ENCODE peak calls at places on chromosomes 3 and 15, in four cellular contexts. One of them, this sample, is unnamed.

GRCh38 chr3:136305879-136306278 is 55.7 kb downstream of the PCCB start:
- DNase-seq in stomach: no peak
- DNase-seq in Panc1: peak
- DNase-seq in foreskin fibroblast: no peak
- DNase-seq in this sample: no peak

GRCh38 chr3:129934234-129935123 is 40.0 kb upstream of the TRH start:
- DNase-seq in foreskin fibroblast: peak
- DNase-seq in Panc1: peak
- DNase-seq in stomach: no peak
- DNase-seq in this sample: no peak

GRCh38 chr3:46970391-46971091 is 6.0 kb downstream of the CCDC12 start:
- DNase-seq in Panc1: no peak
- DNase-seq in stomach: peak
- DNase-seq in foreskin fibroblast: peak
- DNase-seq in this sample: no peak

GRCh38 chr15:92277776-92278175 is 115.9 kb upstream of the ST8SIA2 start:
- DNase-seq in Panc1: no peak
- DNase-seq in foreskin fibroblast: no peak
- DNase-seq in stomach: no peak
- DNase-seq in this sample: peak

GRCh38 chr3:113136071-113136470 is 75.3 kb upstream of the BOC start:
- DNase-seq in stomach: no peak
- DNase-seq in foreskin fibroblast: peak
- DNase-seq in Panc1: peak
- DNase-seq in this sample: no peak

GRCh38 chr15:63200464-63201242 is 11.2 kb downstream of the RAB8B start:
- DNase-seq in stomach: no peak
- DNase-seq in Panc1: no peak
- DNase-seq in foreskin fibroblast: no peak
- DNase-seq in this sample: no peak

GRCh38 chr15:63968122-63968524 is 78.2 kb downstream of the DAPK2 start:
- DNase-seq in Panc1: no peak
- DNase-seq in foreskin fibroblast: no peak
- DNase-seq in stomach: no peak
- DNase-seq in this sample: no peak

GRCh38 chr3:13416002-13416793 is 3.9 kb downstream of the NUP210 start:
- DNase-seq in stomach: no peak
- DNase-seq in Panc1: no peak
- DNase-seq in foreskin fibroblast: no peak
- DNase-seq in this sample: no peak

GRCh38 chr3:138112362-138112761 is 3.0 kb downstream of the DZIP1L start:
- DNase-seq in Panc1: no peak
- DNase-seq in foreskin fibroblast: peak
- DNase-seq in stomach: no peak
- DNase-seq in this sample: no peak

GRCh38 chr3:148147896-148148295 is 549.8 kb upstream of the AGTR1 start:
- DNase-seq in stomach: no peak
- DNase-seq in Panc1: no peak
- DNase-seq in foreskin fibroblast: peak
- DNase-seq in this sample: no peak

GRCh38 chr15:64865998-64866520 is 24.3 kb downstream of the PLEKHO2 start:
- DNase-seq in Panc1: no peak
- DNase-seq in stomach: no peak
- DNase-seq in foreskin fibroblast: peak
- DNase-seq in this sample: no peak

GRCh38 chr3:44920081-44920480 is 45.7 kb downstream of the TGM4 start:
- DNase-seq in foreskin fibroblast: no peak
- DNase-seq in stomach: no peak
- DNase-seq in Panc1: no peak
- DNase-seq in this sample: no peak

GRCh38 chr3:60912876-60913275 is 338.4 kb downstream of the FHIT start:
- DNase-seq in Panc1: no peak
- DNase-seq in foreskin fibroblast: no peak
- DNase-seq in stomach: no peak
- DNase-seq in this sample: no peak

GRCh38 chr3:193014961-193015360 is 97.3 kb upstream of the MB21D2 start:
- DNase-seq in Panc1: no peak
- DNase-seq in stomach: no peak
- DNase-seq in foreskin fibroblast: no peak
- DNase-seq in this sample: no peak

GRCh38 chr3:62284442-62284841 is 88.9 kb downstream of the FEZF2 start:
- DNase-seq in Panc1: no peak
- DNase-seq in foreskin fibroblast: no peak
- DNase-seq in stomach: no peak
- DNase-seq in this sample: no peak

GRCh38 chr3:117761992-117762944 is 1052.7 kb downstream of the TUSC7 start:
- DNase-seq in foreskin fibroblast: no peak
- DNase-seq in Panc1: no peak
- DNase-seq in stomach: no peak
- DNase-seq in this sample: no peak

GRCh38 chr3:142270407-142270806 is 45.0 kb upstream of the GK5 start:
- DNase-seq in stomach: no peak
- DNase-seq in foreskin fibroblast: no peak
- DNase-seq in Panc1: no peak
- DNase-seq in this sample: no peak

GRCh38 chr3:53581671-53582070 is 87.3 kb downstream of the CACNA1D start:
- DNase-seq in Panc1: no peak
- DNase-seq in stomach: no peak
- DNase-seq in foreskin fibroblast: no peak
- DNase-seq in this sample: no peak

GRCh38 chr15:47349179-47349578 is 368.1 kb upstream of the SEMA6D start:
- DNase-seq in stomach: no peak
- DNase-seq in foreskin fibroblast: no peak
- DNase-seq in Panc1: no peak
- DNase-seq in this sample: no peak

GRCh38 chr3:45008117-45008516 is 18.0 kb upstream of the CLEC3B start:
- DNase-seq in foreskin fibroblast: peak
- DNase-seq in Panc1: no peak
- DNase-seq in stomach: no peak
- DNase-seq in this sample: no peak

GRCh38 chr15:64747578-64747977 is 27.8 kb downstream of the RBPMS2 start:
- DNase-seq in foreskin fibroblast: no peak
- DNase-seq in stomach: no peak
- DNase-seq in Panc1: no peak
- DNase-seq in this sample: no peak

GRCh38 chr3:49182682-49183081 is 11.3 kb downstream of the KLHDC8B start:
- DNase-seq in Panc1: no peak
- DNase-seq in foreskin fibroblast: no peak
- DNase-seq in stomach: no peak
- DNase-seq in this sample: no peak

GRCh38 chr3:133943639-133944131 is 48.0 kb upstream of the RAB6B start:
- DNase-seq in foreskin fibroblast: peak
- DNase-seq in stomach: peak
- DNase-seq in Panc1: peak
- DNase-seq in this sample: no peak

GRCh38 chr3:47678446-47679338 is 100.0 kb upstream of the CSPG5 start:
- DNase-seq in foreskin fibroblast: no peak
- DNase-seq in Panc1: no peak
- DNase-seq in stomach: no peak
- DNase-seq in this sample: no peak

GRCh38 chr3:157789162-157789561 is 285.9 kb upstream of the VEPH1 start:
- DNase-seq in foreskin fibroblast: no peak
- DNase-seq in Panc1: no peak
- DNase-seq in stomach: no peak
- DNase-seq in this sample: no peak

GRCh38 chr3:156240642-156241041 is 120.3 kb downstream of the KCNAB1 start:
- DNase-seq in Panc1: no peak
- DNase-seq in stomach: no peak
- DNase-seq in foreskin fibroblast: no peak
- DNase-seq in this sample: no peak

GRCh38 chr3:111684640-111685039 is 89.5 kb upstream of the ZBED2 start:
- DNase-seq in stomach: no peak
- DNase-seq in Panc1: no peak
- DNase-seq in foreskin fibroblast: no peak
- DNase-seq in this sample: no peak

GRCh38 chr3:43288366-43288765 is 2.0 kb downstream of the SNRK start:
- DNase-seq in Panc1: no peak
- DNase-seq in foreskin fibroblast: no peak
- DNase-seq in stomach: no peak
- DNase-seq in this sample: peak

GRCh38 chr15:70584441-70584837 is 178.9 kb downstream of the UACA start:
- DNase-seq in foreskin fibroblast: no peak
- DNase-seq in Panc1: no peak
- DNase-seq in stomach: peak
- DNase-seq in this sample: no peak

GRCh38 chr3:14490831-14491230 is 49.3 kb downstream of the GRIP2 start:
- DNase-seq in Panc1: no peak
- DNase-seq in stomach: no peak
- DNase-seq in foreskin fibroblast: no peak
- DNase-seq in this sample: no peak

GRCh38 chr3:54853573-54854404 is 74.1 kb downstream of the LRTM1 start:
- DNase-seq in Panc1: no peak
- DNase-seq in stomach: peak
- DNase-seq in foreskin fibroblast: peak
- DNase-seq in this sample: no peak

GRCh38 chr3:119562307-119562961 is 3.0 kb upstream of the CD80 start:
- DNase-seq in stomach: no peak
- DNase-seq in Panc1: no peak
- DNase-seq in foreskin fibroblast: no peak
- DNase-seq in this sample: peak

GRCh38 chr3:108099679-108100428 is 9.0 kb upstream of the CD47 start:
- DNase-seq in foreskin fibroblast: no peak
- DNase-seq in stomach: no peak
- DNase-seq in Panc1: no peak
- DNase-seq in this sample: peak

GRCh38 chr3:35505181-35505580 is 134.1 kb upstream of the ARPP21 start:
- DNase-seq in Panc1: no peak
- DNase-seq in foreskin fibroblast: no peak
- DNase-seq in stomach: peak
- DNase-seq in this sample: no peak

GRCh38 chr15:74977599-74977998 is 17.8 kb upstream of the SCAMP5 start:
- DNase-seq in Panc1: no peak
- DNase-seq in foreskin fibroblast: no peak
- DNase-seq in stomach: no peak
- DNase-seq in this sample: no peak

GRCh38 chr15:55917881-55918296 is 75.5 kb downstream of the NEDD4 start:
- DNase-seq in foreskin fibroblast: peak
- DNase-seq in stomach: peak
- DNase-seq in Panc1: peak
- DNase-seq in this sample: no peak

DNA sequence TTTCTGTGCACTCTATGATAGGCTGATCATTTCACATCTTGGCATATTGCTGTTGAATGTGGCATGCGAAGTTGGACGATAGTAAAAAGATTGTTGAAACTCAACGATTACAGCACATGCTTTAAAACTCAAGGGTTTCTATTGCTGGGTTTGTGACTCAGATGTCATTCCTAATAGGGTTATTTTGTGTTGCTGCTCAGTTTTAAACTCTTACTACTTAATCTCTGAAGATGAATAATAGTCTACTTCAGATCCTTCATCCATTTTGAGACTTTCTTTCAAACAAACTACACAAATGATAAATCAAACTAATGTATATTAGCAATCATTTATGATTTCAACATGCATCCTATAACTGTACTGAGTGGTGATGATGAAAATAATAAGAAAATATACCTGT is 71.3 kb upstream of the MBNL1 start:
- DNase-seq in Panc1: no peak
- DNase-seq in foreskin fibroblast: no peak
- DNase-seq in stomach: no peak
- DNase-seq in this sample: no peak
- H3K4me3 ChIP-seq in Panc1: no peak
- H3K4me3 ChIP-seq in foreskin fibroblast: no peak
- H3K4me3 ChIP-seq in stomach: no peak
- H3K4me3 ChIP-seq in this sample: peak

GRCh38 chr3:84439476-84439875 is 519.3 kb upstream of the CADM2 start:
- DNase-seq in foreskin fibroblast: no peak
- DNase-seq in Panc1: no peak
- DNase-seq in stomach: no peak
- DNase-seq in this sample: no peak

GRCh38 chr3:84444726-84445521 is 513.9 kb upstream of the CADM2 start:
- DNase-seq in foreskin fibroblast: no peak
- DNase-seq in stomach: no peak
- DNase-seq in Panc1: no peak
- DNase-seq in this sample: no peak

DNA sequence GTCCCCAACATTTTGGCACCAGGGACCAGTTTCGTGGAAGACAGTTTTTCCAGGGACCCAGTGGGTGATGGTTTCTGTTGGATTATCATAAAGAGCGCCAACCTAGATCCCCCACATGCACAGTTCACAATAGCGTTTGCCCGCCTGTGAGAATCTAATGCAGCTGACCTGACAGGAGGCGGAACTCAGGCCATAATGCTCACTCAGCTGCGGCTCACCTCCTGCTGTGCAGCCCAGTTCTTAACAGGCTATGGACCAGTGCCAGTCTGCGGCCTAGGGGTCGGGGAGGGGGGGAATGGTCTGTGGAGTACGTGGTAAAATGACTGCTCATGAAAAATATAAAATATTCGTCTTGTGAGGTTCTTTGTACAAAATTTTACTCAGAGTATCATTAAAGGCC is 518.5 kb upstream of the CADM2 start:
- DNase-seq in Panc1: no peak
- DNase-seq in stomach: no peak
- DNase-seq in foreskin fibroblast: no peak
- DNase-seq in this sample: no peak
- TF ChIP-seq CTCF in Panc1: no peak
- TF ChIP-seq CTCF in stomach: no peak
- TF ChIP-seq CTCF in foreskin fibroblast: no peak
- TF ChIP-seq CTCF in this sample: no peak

GRCh38 chr3:51712511-51712931 is 5.7 kb downstream of the GRM2 start:
- DNase-seq in foreskin fibroblast: no peak
- DNase-seq in stomach: peak
- DNase-seq in Panc1: no peak
- DNase-seq in this sample: no peak

GRCh38 chr3:51712963-51713362 is 6.1 kb downstream of the GRM2 start:
- DNase-seq in Panc1: no peak
- DNase-seq in stomach: no peak
- DNase-seq in foreskin fibroblast: no peak
- DNase-seq in this sample: no peak

GRCh38 chr3:51712020-51712385 is 5.1 kb downstream of the GRM2 start:
- DNase-seq in Panc1: no peak
- DNase-seq in foreskin fibroblast: no peak
- DNase-seq in stomach: peak
- DNase-seq in this sample: no peak

GRCh38 chr3:51710631-51711351 is 3.9 kb downstream of the GRM2 start:
- DNase-seq in foreskin fibroblast: no peak
- DNase-seq in Panc1: no peak
- DNase-seq in stomach: peak
- DNase-seq in this sample: no peak

GRCh38 chr3:51711352-51712019 is 4.6 kb downstream of the GRM2 start:
- DNase-seq in stomach: peak
- DNase-seq in foreskin fibroblast: no peak
- DNase-seq in Panc1: no peak
- DNase-seq in this sample: no peak
- H3K4me3 ChIP-seq in stomach: no peak
- H3K4me3 ChIP-seq in foreskin fibroblast: no peak
- H3K4me3 ChIP-seq in Panc1: no peak
- H3K4me3 ChIP-seq in this sample: no peak

DNA sequence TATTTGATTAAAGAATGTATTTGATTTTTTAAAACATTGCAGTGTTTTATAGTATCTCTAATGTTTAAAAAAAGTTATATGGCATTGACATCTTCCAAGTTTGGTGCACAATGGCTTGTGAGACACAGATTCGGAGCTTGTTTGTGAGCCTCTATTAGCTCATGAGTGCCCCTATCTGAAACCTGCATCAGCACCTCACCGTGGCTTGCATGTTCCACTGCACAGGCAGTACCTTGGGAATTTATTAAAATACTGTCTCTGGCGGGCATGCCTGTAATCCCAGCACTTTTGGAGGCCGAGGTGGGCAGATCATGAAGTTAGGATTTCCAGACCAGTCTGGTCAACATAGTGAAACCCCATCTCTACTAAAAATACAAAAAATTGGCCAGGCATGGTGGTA is 6.8 kb upstream of the RTP2 start:
- DNase-seq in foreskin fibroblast: no peak
- DNase-seq in Panc1: no peak
- DNase-seq in stomach: no peak
- DNase-seq in this sample: no peak
- TF ChIP-seq CTCF in foreskin fibroblast: no peak
- TF ChIP-seq CTCF in Panc1: peak
- TF ChIP-seq CTCF in stomach: no peak
- TF ChIP-seq CTCF in this sample: peak